ENCODE peak calls at places on chromosomes 12 and 14, in five cellular contexts. S is right atrium auricular region, N is IMR-90, V is right lobe of liver, J is fibroblast of mammary gland. H is an unnamed sample.
A peak's percentile ranks its signal among the peaks of the same experiment; 100 is the strongest.

GRCh38 chr12:40137252-40137651 is 31.4 kb upstream of the SLC2A13 start:
- DNase-seq in J (peak; percentile 44), N (peak; percentile 6), S (no peak), V (no peak), H (peak; percentile 59)

GRCh38 chr12:111311011-111311410 is 57.9 kb downstream of the PHETA1 start:
- DNase-seq in N (no peak), V (no peak), S (no peak), J (no peak), H (no peak)

GRCh38 chr14:94805726-94806288 is 35.9 kb upstream of the GSC start:
- DNase-seq in S (no peak), J (peak; percentile 5), N (no peak), V (no peak), H (peak; percentile 3)

GRCh38 chr14:106051790-106052189 is 525.4 kb downstream of the TMEM121 start:
- DNase-seq in J (no peak), V (no peak), S (no peak), N (no peak), H (no peak)

GRCh38 chr12:101616027-101616494 is 21.3 kb downstream of the MYBPC1 start:
- DNase-seq in V (no peak), S (no peak), J (peak; percentile 3), N (no peak), H (peak; percentile 11)

GRCh38 chr14:59314953-59315599 is 126.6 kb downstream of the DAAM1 start:
- DNase-seq in N (no peak), J (no peak), V (no peak), S (no peak), H (no peak)

GRCh38 chr12:75196865-75197264 is 12.8 kb downstream of the KCNC2 start:
- DNase-seq in S (no peak), V (no peak), J (peak; percentile 12), N (no peak), H (no peak)

GRCh38 chr12:9948606-9949286 is 16.6 kb upstream of the CLEC2A start:
- DNase-seq in J (no peak), N (no peak), S (no peak), V (no peak), H (no peak)

GRCh38 chr12:50252977-50253376 is 30.3 kb downstream of the LIMA1 start:
- DNase-seq in J (no peak), N (no peak), S (no peak), V (no peak), H (no peak)

GRCh38 chr12:8813963-8814362 is 8.5 kb upstream of the A2ML1 start:
- DNase-seq in J (no peak), V (no peak), N (no peak), S (no peak), H (no peak)

GRCh38 chr12:121810234-121810817 is 6.5 kb downstream of the SETD1B start:
- DNase-seq in V (no peak), S (no peak), N (no peak), J (no peak), H (no peak)

GRCh38 chr14:106459971-106460730 is 933.8 kb downstream of the TMEM121 start:
- DNase-seq in V (no peak), J (no peak), N (no peak), S (no peak), H (no peak)

GRCh38 chr12:127060310-127060847 is 1206.6 kb upstream of the TMEM132C start:
- DNase-seq in N (no peak), S (no peak), V (peak; percentile 54), J (no peak), H (no peak)

GRCh38 chr12:7989827-7990491 is 42.6 kb upstream of the FOXJ2 start:
- DNase-seq in V (peak; percentile 62), N (peak; percentile 12), S (no peak), J (no peak), H (peak; percentile 8)

GRCh38 chr14:60327447-60328331 is 78.7 kb downstream of the PPM1A start:
- DNase-seq in N (peak; percentile 20), S (no peak), J (peak; percentile 41), V (no peak), H (no peak)

GRCh38 chr12:46659032-46659703 is 166.6 kb downstream of the SLC38A4 start:
- DNase-seq in V (no peak), S (no peak), N (peak; percentile 36), J (peak; percentile 48), H (peak; percentile 58)
- H3K4me3 ChIP-seq in V (no peak overlapping the region), S (no peak overlapping the region), N (peak overlapping the region; percentile 3), J (no peak overlapping the region), H (no peak overlapping the region)

GRCh38 chr12:11863988-11864387 is 206.8 kb upstream of the BCL2L14 start:
- DNase-seq in J (no peak), V (no peak), S (no peak), N (no peak), H (peak; percentile 54)

GRCh38 chr12:11861155-11861863 is 209.4 kb upstream of the BCL2L14 start:
- DNase-seq in N (no peak), V (no peak), S (no peak), J (no peak), H (no peak)

GRCh38 chr12:11861864-11862600 is 208.7 kb upstream of the BCL2L14 start:
- DNase-seq in V (no peak), N (no peak), S (no peak), J (no peak), H (no peak)

GRCh38 chr12:11862794-11863193 is 207.9 kb upstream of the BCL2L14 start:
- DNase-seq in N (peak; percentile 71), S (no peak), J (peak; percentile 64), V (no peak), H (peak; percentile 55)

GRCh38 chr12:11863478-11863906 is 207.2 kb upstream of the BCL2L14 start:
- DNase-seq in S (peak; percentile 80), V (no peak), N (no peak), J (peak; percentile 17), H (peak; percentile 28)
- H3K4me3 ChIP-seq in S (no peak overlapping the region), V (no peak overlapping the region), N (no peak overlapping the region), J (no peak overlapping the region), H (no peak overlapping the region)

DNA sequence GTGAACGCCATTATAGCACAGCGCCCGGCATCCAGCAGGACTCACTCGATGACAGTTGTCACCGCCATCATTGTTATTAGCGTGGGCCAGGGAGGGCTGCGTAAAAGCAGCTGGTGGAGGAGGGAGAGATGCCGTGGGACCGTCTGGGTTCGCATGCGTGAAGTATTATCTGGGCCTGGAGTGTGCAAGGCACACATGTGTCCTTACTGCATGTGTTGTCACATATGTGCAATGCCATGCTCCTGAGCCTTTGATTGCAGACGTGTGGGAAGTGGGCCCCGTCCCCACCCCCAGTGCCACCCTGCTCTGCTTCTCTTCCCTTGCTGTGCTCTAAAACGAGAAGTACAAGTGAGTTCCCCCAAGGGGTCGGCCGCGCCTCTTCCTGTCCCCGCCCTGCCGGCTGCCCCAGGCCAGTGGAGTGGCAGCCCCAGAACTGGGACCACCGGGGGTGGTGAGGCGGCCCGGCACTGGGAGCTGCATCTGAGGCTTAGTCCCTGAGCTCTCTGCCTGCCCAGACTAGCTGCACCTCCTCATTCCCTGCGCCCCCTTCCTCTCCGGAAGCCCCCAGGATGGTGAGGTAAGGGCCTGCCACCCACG is at the start of gene PTPN6:
- DNase-seq in J (no peak), V (peak; percentile 86), S (no peak), N (no peak), H (no peak)
- H3K4me3 ChIP-seq in J (no peak within 1 kb of the TSS), V (peak within 1 kb of the TSS; percentile 48), S (peak within 1 kb of the TSS; percentile 20), N (no peak within 1 kb of the TSS), H (no peak within 1 kb of the TSS)

DNA sequence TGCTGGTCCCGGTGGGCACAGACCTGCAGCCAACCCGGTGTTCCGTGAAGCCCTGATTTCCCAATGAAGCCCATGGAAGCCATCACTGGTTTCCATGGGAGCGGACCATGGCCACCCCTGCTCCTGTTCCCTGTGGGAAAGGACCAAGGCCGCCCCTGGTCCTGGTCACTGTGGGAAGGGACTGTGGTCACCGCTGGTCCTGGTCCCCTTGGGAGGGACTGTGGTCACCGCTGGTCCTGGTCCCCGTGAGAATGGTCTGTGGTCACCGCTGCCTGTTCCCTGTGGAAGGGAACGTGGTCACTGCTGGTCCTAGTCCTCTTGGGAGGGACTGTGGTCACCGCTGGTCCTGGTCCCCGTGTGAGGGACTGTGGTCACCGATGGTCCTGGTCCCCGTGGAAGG is 393 bp upstream of the GLT1D1 start:
- DNase-seq in S (no peak), V (no peak), J (no peak), N (no peak), H (no peak)
- H3K4me3 ChIP-seq in S (no peak overlapping the region), V (peak overlapping the region; percentile 65), J (no peak overlapping the region), N (no peak overlapping the region), H (no peak overlapping the region)

GRCh38 chr12:65306229-65306602 is 27.7 kb downstream of the MSRB3 start:
- DNase-seq in V (no peak), N (peak; percentile 48), J (peak; percentile 5), S (no peak), H (no peak)

GRCh38 chr12:65308001-65308400 is 29.5 kb downstream of the MSRB3 start:
- DNase-seq in S (no peak), J (peak; percentile 33), N (peak; percentile 37), V (no peak), H (peak; percentile 62)

GRCh38 chr12:65311260-65311659 is 32.8 kb downstream of the MSRB3 start:
- DNase-seq in N (no peak), V (no peak), S (no peak), J (no peak), H (no peak)

GRCh38 chr12:65306603-65307501 is 28.4 kb downstream of the MSRB3 start:
- DNase-seq in J (peak; percentile 74), S (no peak), N (peak; percentile 75), V (no peak), H (peak; percentile 87)

GRCh38 chr12:65308601-65309071 is 30.2 kb downstream of the MSRB3 start:
- DNase-seq in J (peak; percentile 65), V (no peak), N (peak; percentile 45), S (no peak), H (peak; percentile 50)
- H3K4me3 ChIP-seq in J (no peak overlapping the region), V (no peak overlapping the region), N (no peak overlapping the region), S (no peak overlapping the region), H (no peak overlapping the region)

GRCh38 chr12:109597414-109597794 is 23.8 kb downstream of the MVK start:
- DNase-seq in S (no peak), N (no peak), J (no peak), V (no peak), H (no peak)
- H3K4me3 ChIP-seq in S (no peak overlapping the region), N (no peak overlapping the region), J (no peak overlapping the region), V (no peak overlapping the region), H (no peak overlapping the region)

GRCh38 chr14:96177766-96178377 is 26.8 kb upstream of the BDKRB2 start:
- DNase-seq in N (no peak), V (no peak), S (no peak), J (peak; percentile 51), H (peak; percentile 36)

GRCh38 chr14:96176811-96177211 is 27.8 kb upstream of the BDKRB2 start:
- DNase-seq in V (no peak), N (peak; percentile 91), J (peak; percentile 98), S (peak; percentile 62), H (peak; percentile 82)

GRCh38 chr14:96173646-96174475 is 30.8 kb upstream of the BDKRB2 start:
- DNase-seq in J (no peak), S (no peak), N (no peak), V (no peak), H (no peak)

GRCh38 chr14:96178674-96179321 is 25.8 kb upstream of the BDKRB2 start:
- DNase-seq in J (peak; percentile 38), V (no peak), S (no peak), N (peak; percentile 62), H (no peak)

GRCh38 chr14:96176275-96176674 is 28.4 kb upstream of the BDKRB2 start:
- DNase-seq in S (no peak), J (peak; percentile 89), N (peak; percentile 73), V (no peak), H (peak; percentile 36)
- H3K4me3 ChIP-seq in S (no peak overlapping the region), J (no peak overlapping the region), N (no peak overlapping the region), V (no peak overlapping the region), H (no peak overlapping the region)